ENCODE peak calls at places on chromosomes 2 and 18, in four cellular contexts. T, P, E and S are unnamed samples.

GRCh38 chr2:211609127-211609526 is 929.5 kb downstream of the ERBB4 start:
- DNase-seq in E (no peak), T (peak), P (no peak), S (no peak)

GRCh38 chr18:44715841-44716240 is 35.2 kb downstream of the SETBP1 start:
- DNase-seq in P (no peak), E (no peak), T (no peak), S (no peak)

GRCh38 chr2:162196611-162197010 is 44.6 kb upstream of the GCG start:
- DNase-seq in E (no peak), T (no peak), P (no peak), S (no peak)

GRCh38 chr18:57791911-57792310 is 11.2 kb downstream of the ATP8B1 start:
- DNase-seq in P (no peak), T (no peak), E (no peak), S (no peak)

GRCh38 chr2:22890142-22890541 is 494.8 kb upstream of the KLHL29 start:
- DNase-seq in P (no peak), E (no peak), T (no peak), S (no peak)

GRCh38 chr2:216554755-216555154 is 56.1 kb downstream of the RPL37A start:
- DNase-seq in P (no peak), T (no peak), E (no peak), S (no peak)

GRCh38 chr2:201887851-201888451 is 81.6 kb downstream of the CDK15 start:
- DNase-seq in T (no peak), P (no peak), E (no peak), S (no peak)

GRCh38 chr2:152477347-152478092 is 142.5 kb downstream of the FMNL2 start:
- DNase-seq in P (no peak), E (no peak), T (no peak), S (no peak)

GRCh38 chr18:26383454-26384270 is 157.4 kb downstream of the TAF4B start:
- DNase-seq in T (no peak), E (peak), P (peak), S (peak)

GRCh38 chr18:4352746-4353522 is 102.2 kb downstream of the DLGAP1 start:
- DNase-seq in P (no peak), T (no peak), E (no peak), S (no peak)

GRCh38 chr2:110157153-110157793 is 41.7 kb upstream of the MALL start:
- DNase-seq in P (peak), T (no peak), E (peak), S (peak)

GRCh38 chr2:170963386-170963785 is 34.3 kb downstream of the GORASP2 start:
- DNase-seq in P (no peak), T (no peak), E (no peak), S (no peak)

GRCh38 chr2:11581129-11581796 is 47.4 kb downstream of the GREB1 start:
- DNase-seq in T (no peak), E (no peak), P (no peak), S (no peak)

GRCh38 chr2:121260370-121261154 is 24.4 kb downstream of the TFCP2L1 start:
- DNase-seq in T (no peak), P (no peak), E (no peak), S (no peak)

GRCh38 chr18:24894880-24895279 is 434.4 kb downstream of the HRH4 start:
- DNase-seq in P (no peak), T (no peak), E (no peak), S (no peak)

DNA sequence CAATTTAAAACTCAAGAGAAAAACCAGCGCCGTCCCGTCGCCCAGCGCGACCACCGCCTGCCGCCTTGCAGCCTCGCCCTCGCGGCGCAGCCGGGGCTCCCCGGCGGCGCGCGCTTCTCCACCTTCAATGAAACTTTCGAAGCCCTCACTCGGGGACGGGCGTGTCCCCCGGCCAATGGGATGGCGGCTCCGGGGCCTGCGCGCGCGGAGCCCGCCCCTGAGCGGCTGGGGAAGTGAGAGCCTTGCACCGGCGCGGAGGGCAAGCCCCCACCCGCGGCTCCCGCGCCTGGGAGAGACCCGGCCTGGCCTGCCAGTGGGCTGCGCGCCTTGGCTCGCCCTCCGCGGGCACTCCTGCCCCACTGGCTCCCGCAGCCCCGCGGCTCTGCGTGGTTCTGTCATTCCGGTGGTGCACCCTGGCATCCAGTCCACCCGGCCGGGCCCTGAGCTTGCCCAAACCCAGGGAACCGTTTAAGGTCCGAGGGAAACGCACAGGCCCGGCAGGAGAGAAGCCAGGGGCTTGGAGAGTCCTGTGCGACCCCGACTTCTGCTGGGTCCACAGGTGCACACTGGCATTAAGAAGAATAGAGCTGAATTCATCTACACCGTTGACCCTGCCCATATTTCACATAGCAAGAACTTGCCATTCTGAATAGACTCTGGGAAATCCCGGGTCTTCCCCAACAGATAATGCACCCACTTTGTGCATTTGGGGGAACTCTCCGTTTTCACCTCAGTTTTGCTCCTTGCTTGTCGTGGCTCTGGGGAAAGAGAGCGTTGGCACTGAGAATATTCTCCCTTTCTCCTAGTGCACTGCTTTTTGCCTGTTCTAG is at the start of gene PIEZO2:
- DNase-seq in P (peak), T (peak), E (peak), S (peak)
- TF ChIP-seq HMGXB4 in P (peak), T (no peak), E (no peak), S (no peak)

GRCh38 chr2:186136860-186137259 is 349.2 kb upstream of the ZC3H15 start:
- DNase-seq in E (no peak), T (no peak), P (no peak), S (no peak)

GRCh38 chr2:186129767-186130581 is 356.1 kb upstream of the ZC3H15 start:
- DNase-seq in E (no peak), P (peak), T (no peak), S (no peak)

GRCh38 chr2:186130678-186131511 is 355.2 kb upstream of the ZC3H15 start:
- DNase-seq in P (no peak), E (no peak), T (no peak), S (no peak)

DNA sequence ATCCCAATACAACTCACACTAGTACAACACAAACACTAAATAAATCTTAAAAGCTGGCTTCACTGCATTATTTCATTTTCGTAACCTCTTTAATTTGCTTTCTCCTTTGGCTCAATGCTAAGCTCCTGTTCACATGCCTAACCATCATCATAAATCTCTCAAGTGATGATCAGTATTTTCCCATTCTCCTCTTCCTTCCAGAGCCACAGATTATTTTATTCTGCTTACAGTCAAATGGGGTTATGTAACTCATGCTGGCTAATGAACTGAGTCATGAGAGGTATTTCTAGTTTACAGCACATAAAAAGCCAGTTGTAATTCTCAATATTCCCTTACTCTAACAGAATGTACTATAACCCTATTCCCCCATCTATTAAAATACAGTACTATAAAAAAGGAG is 350.4 kb upstream of the ZC3H15 start:
- DNase-seq in T (no peak), P (no peak), E (no peak), S (no peak)
- TF ChIP-seq HMGXB4 in T (no peak), P (no peak), E (no peak), S (no peak)

DNA sequence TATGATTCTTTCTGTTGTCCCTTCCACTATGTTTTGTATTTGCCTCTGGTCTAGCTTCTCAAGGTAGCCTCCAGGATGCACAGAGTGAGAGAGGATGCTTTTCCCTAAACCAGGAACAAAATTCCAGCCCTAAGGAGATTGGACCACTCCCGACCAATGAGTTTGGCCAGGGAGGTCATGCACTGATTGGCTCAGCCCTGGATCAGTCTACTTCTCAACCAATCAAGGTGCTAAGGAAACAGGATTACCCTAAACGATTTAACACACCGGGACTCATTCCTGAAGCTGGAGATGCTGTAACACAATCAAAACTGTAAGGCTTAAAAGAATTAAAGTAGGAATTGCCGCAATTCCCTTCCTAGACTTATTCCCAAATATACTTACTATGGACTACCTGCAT is 34.2 kb upstream of the NR4A2 start:
- DNase-seq in P (no peak), E (peak), T (no peak), S (no peak)
- TF ChIP-seq HMGXB4 in P (no peak), E (no peak), T (no peak), S (no peak)

GRCh38 chr2:5387421-5387820 is 304.8 kb upstream of the SOX11 start:
- DNase-seq in P (no peak), T (no peak), E (no peak), S (no peak)
- TF ChIP-seq HMGXB4 in P (no peak), T (no peak), E (no peak), S (no peak)